ENCODE peak calls at places on chromosome 19, in nine cellular contexts. X is glutamatergic neuron; W is fibroblast of mammary gland; D is pancreas; L is DND-41; E is mammary epithelial cell; N is body of pancreas; H is activated CD8-positive, alpha-beta T cell treated with anti-CD3 and anti-CD28 coated beads for 36 hours; J is progenitor cell of endocrine pancreas. Y is an unnamed sample.

GRCh38 chr19:34317311-34317927 is 47.6 kb upstream of the GPI start:
- DNase-seq in D (no peak), L (no peak), E (peak), J (no peak), X (no peak), W (peak), N (peak), H (peak), Y (no peak)

GRCh38 chr19:55208880-55209429 is 346 bp downstream of the PTPRH start:
- DNase-seq in J (no peak), W (no peak), N (no peak), X (no peak), H (no peak), D (no peak), L (no peak), E (no peak), Y (no peak)

GRCh38 chr19:8304841-8305621 is 3.1 kb downstream of the CD320 start:
- DNase-seq in D (peak), N (peak), W (no peak), E (no peak), X (peak), L (peak), J (peak), H (peak), Y (peak)

GRCh38 chr19:33524024-33524664 is 2.6 kb upstream of the PEPD start:
- DNase-seq in W (peak), X (no peak), E (no peak), D (no peak), L (no peak), H (no peak), J (no peak), N (no peak), Y (no peak)

GRCh38 chr19:1846517-1847205 is 1.6 kb downstream of the REXO1 start:
- DNase-seq in D (no peak), X (peak), H (no peak), L (no peak), W (no peak), N (no peak), E (no peak), J (no peak), Y (no peak)

GRCh38 chr19:53982611-53983010 is 8.8 kb upstream of the CACNG6 start:
- DNase-seq in E (no peak), X (no peak), H (peak), J (peak), L (no peak), D (no peak), N (peak), W (no peak), Y (no peak)

GRCh38 chr19:14519860-14520407 is 1.7 kb upstream of the DNAJB1 start:
- DNase-seq in J (no peak), X (no peak), L (no peak), D (no peak), E (peak), H (peak), N (peak), W (peak), Y (no peak)

GRCh38 chr19:18338471-18339001 is 1.9 kb upstream of the PGPEP1 start:
- DNase-seq in N (peak), L (no peak), D (no peak), X (no peak), H (no peak), J (no peak), E (no peak), W (no peak), Y (no peak)

GRCh38 chr19:35644987-35645679 is 3.0 kb upstream of the COX6B1 start:
- DNase-seq in N (peak), E (peak), J (peak), H (peak), L (peak), D (peak), W (peak), X (peak), Y (no peak)

GRCh38 chr19:55014714-55015113 is 23.4 kb downstream of the GP6 start:
- DNase-seq in N (no peak), J (no peak), W (no peak), H (peak), L (no peak), D (no peak), E (no peak), X (no peak), Y (no peak)

GRCh38 chr19:44848805-44849457 is 2.8 kb downstream of the NECTIN2 start:
- DNase-seq in H (no peak), E (no peak), N (peak), L (no peak), D (peak), X (peak), W (no peak), J (no peak), Y (no peak)

GRCh38 chr19:18650468-18651001 is 13.7 kb downstream of the KLHL26 start:
- DNase-seq in D (no peak), W (peak), N (peak), J (no peak), E (no peak), X (no peak), H (no peak), L (no peak), Y (peak)

GRCh38 chr19:50508850-50509190 is 2.2 kb downstream of the JOSD2 start:
- DNase-seq in N (no peak), E (no peak), L (no peak), H (no peak), D (no peak), X (no peak), J (no peak), W (no peak), Y (no peak)

GRCh38 chr19:7083076-7083956 is 13.8 kb downstream of the ZNF557 start:
- DNase-seq in N (no peak), E (peak), H (peak), D (no peak), L (no peak), J (no peak), W (peak), X (no peak), Y (no peak)

GRCh38 chr19:11849264-11849615 is 714 bp downstream of the ZNF439 start:
- DNase-seq in D (no peak), J (no peak), W (no peak), L (peak), X (no peak), H (peak), N (no peak), E (no peak), Y (no peak)

GRCh38 chr19:23777216-23777615 is 18.5 kb upstream of the ZNF681 start:
- DNase-seq in H (peak), L (no peak), N (no peak), E (peak), J (no peak), X (no peak), W (no peak), D (no peak), Y (peak)
- TF ChIP-seq CTCF in H (no peak), L (no peak), N (no peak), E (no peak), J (no peak), X (no peak), W (no peak), D (no peak), Y (no peak)

GRCh38 chr19:28731577-28731976 is 481.4 kb downstream of the UQCRFS1 start:
- DNase-seq in E (no peak), D (no peak), H (no peak), X (no peak), N (no peak), W (no peak), L (no peak), J (no peak), Y (no peak)

GRCh38 chr19:28731113-28731512 is 481.8 kb downstream of the UQCRFS1 start:
- DNase-seq in W (no peak), J (no peak), E (no peak), N (no peak), D (no peak), X (no peak), H (no peak), L (no peak), Y (no peak)

GRCh38 chr19:28737526-28737925 is 475.4 kb downstream of the UQCRFS1 start:
- DNase-seq in N (no peak), H (no peak), E (peak), J (no peak), X (no peak), W (no peak), L (no peak), D (no peak), Y (no peak)

GRCh38 chr19:28736528-28736927 is 476.4 kb downstream of the UQCRFS1 start:
- DNase-seq in H (no peak), W (no peak), J (no peak), N (no peak), L (no peak), X (no peak), E (no peak), D (no peak), Y (no peak)

DNA sequence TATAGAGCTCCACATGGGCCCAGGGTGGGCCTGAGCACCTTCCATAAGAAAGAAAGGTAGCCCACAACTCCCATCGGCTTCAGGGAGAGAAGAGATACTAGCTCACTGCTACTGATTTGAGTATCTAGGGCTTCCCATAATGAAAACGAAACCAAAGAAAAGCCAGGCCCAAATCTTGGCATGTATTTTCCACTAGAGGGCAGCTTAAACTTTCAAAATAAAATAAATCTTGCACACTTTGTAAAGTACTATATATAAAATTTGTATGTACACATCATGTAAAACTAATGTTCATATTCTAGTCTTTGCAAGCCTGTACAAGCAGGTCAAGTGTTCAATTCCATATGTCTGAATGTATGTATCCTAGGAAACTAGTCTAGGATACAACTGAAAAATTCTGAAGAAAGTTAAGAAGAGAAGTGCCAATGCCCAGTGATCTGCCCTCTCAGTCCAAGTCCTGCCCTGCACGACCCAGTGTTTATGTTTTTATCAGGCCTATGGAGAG is 475.9 kb downstream of the UQCRFS1 start:
- DNase-seq in H (no peak), L (peak), N (no peak), J (no peak), W (peak), E (peak), D (no peak), X (no peak), Y (no peak)
- TF ChIP-seq CTCF in H (peak), L (peak), N (peak), J (peak), W (peak), E (peak), D (peak), X (peak), Y (peak)

DNA sequence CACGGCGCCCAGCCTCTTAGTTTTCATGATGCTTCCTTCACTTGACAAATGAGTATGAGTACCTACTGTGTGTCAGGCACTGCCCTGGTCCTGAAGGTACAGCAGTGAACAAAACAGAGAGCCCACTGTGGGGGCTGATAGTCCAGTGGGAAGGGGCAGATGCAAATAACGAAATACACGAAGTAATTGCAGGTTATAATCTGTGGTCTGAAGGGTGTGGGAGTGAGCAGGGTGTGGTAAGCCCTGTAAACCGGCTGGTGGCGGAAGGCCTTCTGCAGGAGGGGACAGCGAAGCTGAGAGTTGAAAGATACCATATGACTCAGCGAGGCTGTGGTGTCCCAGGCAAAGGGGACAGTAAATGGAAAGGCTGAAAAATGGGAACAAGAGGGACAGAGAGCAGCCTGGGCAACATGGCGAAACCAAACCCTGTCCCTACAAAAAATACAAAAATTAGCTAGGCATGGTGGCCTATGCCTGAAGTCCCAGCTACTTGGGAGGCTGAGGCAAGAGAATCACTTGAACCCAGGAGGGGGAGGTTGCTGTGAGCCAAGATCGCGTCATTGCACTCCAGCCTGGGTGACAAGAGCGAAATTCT is 60.5 kb downstream of the MAP4K1 start:
- DNase-seq in H (peak), D (no peak), J (no peak), N (no peak), W (no peak), E (no peak), L (no peak), X (no peak), Y (no peak)
- TF ChIP-seq CTCF in H (no peak), D (no peak), J (no peak), N (no peak), W (no peak), E (no peak), L (no peak), X (no peak), Y (no peak)

GRCh38 chr19:52532480-52532879 is 5.0 kb downstream of the ZNF808 start:
- DNase-seq in L (no peak), H (no peak), J (no peak), X (no peak), D (no peak), W (no peak), N (no peak), E (no peak), Y (no peak)

GRCh38 chr19:52541608-52542007 is 14.1 kb downstream of the ZNF808 start:
- DNase-seq in E (no peak), N (no peak), X (no peak), H (no peak), J (no peak), W (no peak), D (no peak), L (no peak), Y (no peak)

GRCh38 chr19:52533901-52534300 is 6.4 kb downstream of the ZNF808 start:
- DNase-seq in J (no peak), H (no peak), E (no peak), X (no peak), W (no peak), N (no peak), D (no peak), L (no peak), Y (no peak)

GRCh38 chr19:52535831-52536800 is 8.6 kb downstream of the ZNF808 start:
- DNase-seq in H (peak), N (peak), X (peak), L (peak), E (peak), J (peak), W (peak), D (peak), Y (peak)
- TF ChIP-seq CTCF in H (no peak), N (no peak), X (peak), L (no peak), E (no peak), J (peak), W (no peak), D (no peak), Y (peak)

GRCh38 chr19:3368848-3369336 is 2.5 kb downstream of the NFIC start:
- DNase-seq in W (peak), E (peak), N (no peak), X (no peak), H (no peak), L (no peak), D (no peak), J (no peak), Y (no peak)

GRCh38 chr19:3370728-3371591 is 4.6 kb downstream of the NFIC start:
- DNase-seq in L (no peak), N (peak), H (peak), X (no peak), J (no peak), W (no peak), E (no peak), D (no peak), Y (no peak)

GRCh38 chr19:3368441-3368795 is 2.0 kb downstream of the NFIC start:
- DNase-seq in N (peak), D (no peak), L (no peak), E (no peak), H (no peak), J (no peak), X (no peak), W (no peak), Y (no peak)

GRCh38 chr19:3370214-3370720 is 3.9 kb downstream of the NFIC start:
- DNase-seq in L (no peak), E (no peak), X (no peak), J (no peak), H (no peak), D (no peak), W (no peak), N (peak), Y (no peak)

DNA sequence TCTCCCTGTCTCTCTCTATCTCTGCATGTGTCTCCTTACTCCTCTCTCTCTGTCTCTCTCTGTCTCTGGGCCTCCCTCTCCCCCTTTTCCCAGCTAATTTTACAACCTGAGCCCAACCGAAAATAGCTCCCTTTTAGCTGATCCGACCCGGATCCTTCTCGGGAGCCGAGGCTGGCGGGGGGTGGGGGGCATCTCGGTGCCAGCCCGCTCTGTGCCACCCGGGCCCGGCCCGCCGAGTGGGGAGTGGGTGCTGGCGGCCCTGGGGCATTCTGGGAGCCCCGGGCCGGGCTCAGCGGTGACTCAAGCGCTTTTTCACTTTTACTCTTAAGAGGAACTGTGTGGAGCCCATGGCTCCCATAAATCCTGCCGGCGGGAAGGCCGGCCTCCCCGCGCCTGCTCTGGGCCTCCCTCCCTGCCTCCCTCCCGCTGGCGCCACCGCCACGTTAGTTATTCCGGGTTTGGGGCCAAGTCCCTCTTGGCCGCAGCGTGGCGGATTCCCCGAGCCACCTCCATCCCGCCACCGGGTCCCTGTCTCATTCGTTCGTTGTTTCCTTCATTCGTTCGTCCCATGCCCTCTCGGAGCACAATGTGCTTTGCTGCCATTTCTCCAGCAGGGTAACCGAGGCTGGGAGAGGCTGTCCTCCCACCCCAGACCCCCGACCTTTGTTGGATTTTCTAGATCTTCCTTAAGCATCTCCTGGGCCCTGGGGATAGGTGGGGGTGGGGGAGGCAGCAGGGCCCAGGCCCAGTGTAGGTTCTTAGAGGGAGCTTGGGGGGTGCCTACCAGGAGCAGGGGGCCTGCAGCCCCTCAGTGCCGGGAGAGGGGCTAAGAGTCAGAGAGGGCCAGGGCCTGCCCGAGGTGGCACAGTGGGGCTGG is 3.2 kb downstream of the NFIC start:
- DNase-seq in D (no peak), W (peak), H (peak), E (peak), J (no peak), X (no peak), L (no peak), N (peak), Y (no peak)
- TF ChIP-seq CTCF in D (no peak), W (no peak), H (no peak), E (no peak), J (no peak), X (peak), L (no peak), N (no peak), Y (no peak)

GRCh38 chr19:30366282-30366681 is 5.9 kb upstream of the ZNF536 start:
- DNase-seq in N (no peak), H (no peak), E (no peak), J (no peak), W (no peak), L (no peak), X (no peak), D (no peak), Y (no peak)

GRCh38 chr19:30367001-30367400 is 5.2 kb upstream of the ZNF536 start:
- DNase-seq in H (no peak), E (no peak), L (no peak), J (no peak), D (no peak), N (no peak), W (no peak), X (no peak), Y (no peak)

GRCh38 chr19:30369833-30370232 is 2.4 kb upstream of the ZNF536 start:
- DNase-seq in L (no peak), J (no peak), W (no peak), H (no peak), E (no peak), N (no peak), X (no peak), D (no peak), Y (no peak)

GRCh38 chr19:30365121-30365800 is 6.9 kb upstream of the ZNF536 start:
- DNase-seq in J (no peak), N (no peak), D (no peak), E (no peak), L (no peak), W (no peak), X (no peak), H (no peak), Y (no peak)

DNA sequence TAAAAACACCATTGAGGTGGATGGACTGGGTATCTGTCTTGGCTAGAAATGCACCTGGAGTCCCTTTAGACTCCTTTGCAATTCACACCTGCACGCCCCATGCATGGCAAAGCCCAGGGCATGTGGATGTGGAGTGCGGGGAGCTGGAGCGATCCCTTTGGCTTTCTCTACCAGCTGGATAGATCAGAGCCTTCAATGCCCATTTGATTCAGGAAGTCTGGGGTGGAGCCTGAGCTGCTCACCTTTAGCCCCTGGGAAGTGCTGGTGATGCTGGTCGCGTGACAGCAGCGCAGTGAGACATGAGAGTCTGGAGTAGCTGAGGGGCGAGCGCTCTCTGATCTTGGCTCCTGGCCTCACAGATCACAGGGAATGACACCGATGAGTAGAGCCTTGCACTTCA is 4.8 kb upstream of the ZNF536 start:
- DNase-seq in H (no peak), W (no peak), J (no peak), D (no peak), X (no peak), N (no peak), E (no peak), L (no peak), Y (no peak)
- TF ChIP-seq CTCF in H (no peak), W (no peak), J (no peak), D (no peak), X (no peak), N (no peak), E (no peak), L (no peak), Y (no peak)

GRCh38 chr19:10389863-10390262 is 9.5 kb upstream of the TYK2 start:
- DNase-seq in W (no peak), J (no peak), N (no peak), E (no peak), D (no peak), H (peak), X (no peak), L (peak), Y (no peak)
- TF ChIP-seq CTCF in W (peak), J (peak), N (no peak), E (no peak), D (no peak), H (no peak), X (no peak), L (peak), Y (peak)

GRCh38 chr19:38543807-38544568 is 73.8 kb downstream of the MAP4K1 start:
- DNase-seq in X (no peak), D (peak), W (peak), H (peak), J (no peak), N (peak), E (peak), L (no peak), Y (no peak)
- TF ChIP-seq CTCF in X (peak), D (peak), W (no peak), H (peak), J (peak), N (peak), E (peak), L (peak), Y (no peak)

Y was measured in osteocyte.